ENCODE peak calls at places on chromosomes 3 and 15, in nine cellular contexts. W is RWPE1; U is stimulated activated CD4-positive, alpha-beta T cell treated with anti-CD3 and anti-CD28 coated beads, Interleukin-4, amount 100 ng/mL, for 48 hours; H is GOT3; Y is activated T-helper 1 cell treated with anti-CD3 and anti-CD28 coated beads, Interleukin-12 subunit alpha, Interleukin-12 subunit beta, Interleukin-2, Interleukin-4 antibody, amounts not matched to agents 30 ng/mL and 10 ng/mL and 1 ng/mL, durations not matched to agents 14 hours and 24 hours and 36 hours; C is midbrain; J is Daoy; M is keratinocyte; A is hypothalamus. K is an unnamed sample.
A peak's percentile ranks its signal among the peaks of the same experiment; 100 is the strongest.

GRCh38 chr3:151282921-151283320 is 4.6 kb upstream of the P2RY14 start:
- DNase-seq in Y (no peak), J (peak; percentile 57), U (no peak), W (peak; percentile 64), A (no peak), M (no peak), C (peak; percentile 73), H (no peak), K (peak; percentile 66)

GRCh38 chr3:98172621-98173020 is 6.1 kb downstream of the OR5H15 start:
- DNase-seq in A (no peak), M (no peak), H (no peak), C (no peak), Y (no peak), W (no peak), J (no peak), U (no peak), K (no peak)

GRCh38 chr3:8457039-8457438 is 44.6 kb upstream of the LMCD1 start:
- DNase-seq in U (no peak), Y (no peak), H (no peak), A (no peak), W (no peak), C (no peak), M (no peak), J (no peak), K (no peak)

GRCh38 chr3:137946341-137946973 is 63.5 kb upstream of the CLDN18 start:
- DNase-seq in J (peak; percentile 48), W (peak; percentile 77), C (peak; percentile 50), M (peak; percentile 45), H (no peak), A (peak; percentile 2), Y (peak; percentile 7), U (peak; percentile 30), K (peak; percentile 25)

GRCh38 chr3:37181766-37182165 is 7.4 kb upstream of the LRRFIP2 start:
- DNase-seq in A (no peak), W (no peak), M (peak; percentile 68), Y (no peak), U (no peak), C (no peak), H (no peak), J (peak; percentile 25), K (no peak)

GRCh38 chr15:79479616-79480015 is 47.5 kb downstream of the MINAR1 start:
- DNase-seq in W (no peak), U (no peak), J (no peak), H (no peak), M (no peak), Y (no peak), C (no peak), A (no peak), K (no peak)

GRCh38 chr3:7929319-7929889 is 572.2 kb upstream of the LMCD1 start:
- DNase-seq in Y (no peak), W (no peak), U (no peak), A (no peak), C (no peak), J (no peak), H (no peak), M (no peak), K (no peak)

GRCh38 chr3:186821429-186822367 is 15.4 kb upstream of the RFC4 start:
- DNase-seq in W (no peak), J (peak; percentile 55), A (peak; percentile 8), C (peak; percentile 47), M (no peak), Y (no peak), U (no peak), H (no peak), K (no peak)

GRCh38 chr3:59641169-59641914 is 591.5 kb upstream of the CFAP20DC start:
- DNase-seq in H (no peak), A (no peak), Y (no peak), J (no peak), M (no peak), W (no peak), U (no peak), C (no peak), K (no peak)

GRCh38 chr3:196979545-196979944 is 10.9 kb upstream of the PIGZ start:
- DNase-seq in J (no peak), M (no peak), C (no peak), A (no peak), H (peak; percentile 29), W (no peak), U (no peak), Y (no peak), K (no peak)

GRCh38 chr15:35182841-35183479 is 97.9 kb upstream of the NANOGP8 start:
- DNase-seq in Y (no peak), M (no peak), W (no peak), H (no peak), C (no peak), A (no peak), U (no peak), J (no peak), K (no peak)

K was measured in putamen.